ENCODE peak calls at places on chromosome 16, in eight cellular contexts. D, S, M, P, U, O, I and K are unnamed samples.

GRCh38 chr16:17828012-17828411 is 357.3 kb upstream of the XYLT1 start:
- DNase-seq in D (peak; percentile 34), S (no peak), M (no peak), P (no peak), U (no peak), O (peak; percentile 64), I (no peak), K (no peak)

GRCh38 chr16:8660841-8661301 is 13.5 kb upstream of the ABAT start:
- DNase-seq in D (peak; percentile 32), S (peak; percentile 74), M (no peak), P (peak; percentile 17), U (no peak), O (peak; percentile 64), I (peak; percentile 63), K (peak; percentile 73)

GRCh38 chr16:2783581-2784375 is 3.6 kb downstream of the PRSS33 start:
- DNase-seq in D (no peak), S (no peak), M (no peak), P (no peak), U (no peak), O (no peak), I (no peak), K (no peak)

GRCh38 chr16:80948886-80949502 is 57.7 kb downstream of the CMC2 start:
- DNase-seq in D (no peak), S (peak; percentile 20), M (no peak), P (peak; percentile 36), U (peak; percentile 25), O (peak; percentile 83), I (peak; percentile 47), K (peak; percentile 0)

GRCh38 chr16:88451586-88452484 is 1.2 kb upstream of the ZFPM1 start:
- DNase-seq in D (no peak), S (no peak), M (no peak), P (no peak), U (no peak), O (no peak), I (no peak), K (peak; percentile 51)

GRCh38 chr16:69176033-69176780 is 10.8 kb upstream of the SNTB2 start:
- DNase-seq in D (no peak), S (no peak), M (no peak), P (no peak), U (no peak), O (peak; percentile 64), I (peak; percentile 53), K (no peak)

GRCh38 chr16:58011652-58012051 is 10.4 kb downstream of the USB1 start:
- DNase-seq in D (peak; percentile 12), S (no peak), M (no peak), P (no peak), U (no peak), O (peak; percentile 59), I (peak; percentile 78), K (no peak)

GRCh38 chr16:57606847-57607501 is 21.5 kb upstream of the ADGRG1 start:
- DNase-seq in D (no peak), S (peak; percentile 75), M (no peak), P (no peak), U (no peak), O (no peak), I (no peak), K (peak; percentile 47)

GRCh38 chr16:89880477-89881367 is 7.3 kb downstream of the TCF25 start:
- DNase-seq in D (no peak), S (no peak), M (no peak), P (no peak), U (no peak), O (no peak), I (no peak), K (no peak)

GRCh38 chr16:3511286-3512180 is 10.7 kb downstream of the CLUAP1 start:
- DNase-seq in D (no peak), S (no peak), M (no peak), P (no peak), U (no peak), O (no peak), I (no peak), K (no peak)

GRCh38 chr16:31873556-31874353 is at the start of gene ZNF267:
- DNase-seq in D (peak; percentile 73), S (peak; percentile 90), M (peak; percentile 87), P (no peak), U (peak; percentile 89), O (peak; percentile 92), I (peak; percentile 93), K (peak; percentile 93)

GRCh38 chr16:74813109-74813641 is 38.6 kb upstream of the FA2H start:
- DNase-seq in D (peak; percentile 48), S (peak; percentile 71), M (peak; percentile 54), P (peak; percentile 24), U (peak; percentile 58), O (peak; percentile 65), I (peak; percentile 84), K (peak; percentile 74)

GRCh38 chr16:9966569-9967157 is 215.6 kb downstream of the GRIN2A start:
- DNase-seq in D (peak; percentile 88), S (no peak), M (no peak), P (no peak), U (no peak), O (peak; percentile 0), I (no peak), K (no peak)

GRCh38 chr16:85401917-85402766 is 211.0 kb upstream of the GSE1 start:
- DNase-seq in D (no peak), S (no peak), M (no peak), P (no peak), U (no peak), O (no peak), I (no peak), K (no peak)

GRCh38 chr16:2609827-2610470 is 72.1 kb downstream of the PDPK1 start:
- DNase-seq in D (no peak), S (no peak), M (no peak), P (no peak), U (no peak), O (no peak), I (no peak), K (no peak)

GRCh38 chr16:71863995-71864394 is 18.2 kb downstream of the ATXN1L start:
- DNase-seq in D (no peak), S (no peak), M (no peak), P (no peak), U (no peak), O (no peak), I (no peak), K (no peak)

GRCh38 chr16:2467301-2468141 is 3.6 kb upstream of the NTN3 start:
- DNase-seq in D (no peak), S (peak; percentile 86), M (no peak), P (peak; percentile 47), U (no peak), O (peak; percentile 59), I (peak; percentile 93), K (peak; percentile 92)

GRCh38 chr16:3983081-3983520 is 102.6 kb upstream of the CREBBP start:
- DNase-seq in D (peak; percentile 36), S (peak; percentile 78), M (peak; percentile 21), P (no peak), U (no peak), O (peak; percentile 71), I (peak; percentile 80), K (peak; percentile 85)

GRCh38 chr16:88920618-88921602 is 54.5 kb upstream of the PABPN1L start:
- DNase-seq in D (no peak), S (peak; percentile 35), M (no peak), P (no peak), U (no peak), O (peak; percentile 71), I (peak; percentile 77), K (peak; percentile 81)

GRCh38 chr16:50372611-50373344 is 4.0 kb upstream of the BRD7 start:
- DNase-seq in D (peak; percentile 49), S (no peak), M (no peak), P (no peak), U (no peak), O (peak; percentile 32), I (peak; percentile 63), K (no peak)

GRCh38 chr16:22216191-22216831 is 10.2 kb downstream of the EEF2K start:
- DNase-seq in D (no peak), S (no peak), M (no peak), P (no peak), U (no peak), O (peak; percentile 43), I (no peak), K (no peak)

GRCh38 chr16:25855818-25856217 is 164.1 kb downstream of the HS3ST4 start:
- DNase-seq in D (no peak), S (no peak), M (no peak), P (no peak), U (no peak), O (no peak), I (no peak), K (no peak)

GRCh38 chr16:3262517-3262916 is 6.1 kb upstream of the MEFV start:
- DNase-seq in D (no peak), S (no peak), M (no peak), P (no peak), U (no peak), O (no peak), I (no peak), K (no peak)

GRCh38 chr16:69839240-69839688 is 77.1 kb downstream of the WWP2 start:
- DNase-seq in D (no peak), S (no peak), M (no peak), P (no peak), U (no peak), O (no peak), I (no peak), K (no peak)

GRCh38 chr16:27617678-27618077 is 67.7 kb downstream of the KATNIP start:
- DNase-seq in D (peak; percentile 53), S (no peak), M (no peak), P (no peak), U (no peak), O (no peak), I (no peak), K (no peak)

GRCh38 chr16:81445143-81445922 is 725 bp downstream of the CMIP start:
- DNase-seq in D (peak; percentile 31), S (no peak), M (no peak), P (no peak), U (peak; percentile 26), O (peak; percentile 22), I (peak; percentile 75), K (peak; percentile 24)

GRCh38 chr16:371729-372521 is 1.6 kb upstream of the MRPL28 start:
- DNase-seq in D (no peak), S (peak; percentile 38), M (no peak), P (no peak), U (no peak), O (no peak), I (no peak), K (no peak)

GRCh38 chr16:19241512-19241911 is 44.0 kb upstream of the CLEC19A start:
- DNase-seq in D (no peak), S (no peak), M (no peak), P (no peak), U (no peak), O (no peak), I (no peak), K (no peak)

GRCh38 chr16:77330332-77331043 is 104.3 kb downstream of the ADAMTS18 start:
- DNase-seq in D (no peak), S (no peak), M (no peak), P (no peak), U (no peak), O (peak; percentile 34), I (no peak), K (no peak)

GRCh38 chr16:8931864-8932263 is 31.8 kb downstream of the USP7 start:
- DNase-seq in D (no peak), S (no peak), M (no peak), P (peak; percentile 1), U (peak; percentile 29), O (peak; percentile 75), I (peak; percentile 59), K (no peak)

GRCh38 chr16:86498155-86498651 is 12.1 kb upstream of the FOXF1 start:
- DNase-seq in D (no peak), S (no peak), M (no peak), P (no peak), U (no peak), O (no peak), I (peak; percentile 45), K (no peak)

GRCh38 chr16:22189473-22190168 is 16.5 kb upstream of the EEF2K start:
- DNase-seq in D (peak; percentile 6), S (no peak), M (peak; percentile 90), P (no peak), U (peak; percentile 79), O (peak; percentile 47), I (no peak), K (no peak)

GRCh38 chr16:56192971-56193936 is 2.0 kb downstream of the GNAO1 start:
- DNase-seq in D (no peak), S (no peak), M (no peak), P (no peak), U (no peak), O (no peak), I (no peak), K (no peak)

GRCh38 chr16:57992084-57992483 is 8.4 kb downstream of the ZNF319 start:
- DNase-seq in D (no peak), S (no peak), M (no peak), P (no peak), U (no peak), O (no peak), I (no peak), K (no peak)